ENCODE peak calls at places on chromosomes 3 and 15, in five cellular contexts. One of them, this sample, is unnamed.

GRCh38 chr3:99637381-99638111 is 848 bp upstream of the COL8A1 start:
- DNase-seq in HAP-1: no peak
- DNase-seq in tibial artery: peak; percentile 73
- DNase-seq in uterus: peak; percentile 37
- DNase-seq in ovary: peak; percentile 42
- DNase-seq in this sample: no peak

GRCh38 chr3:30933478-30934207 is 39.2 kb upstream of the GADL1 start:
- DNase-seq in HAP-1: no peak
- DNase-seq in tibial artery: no peak
- DNase-seq in uterus: no peak
- DNase-seq in ovary: no peak
- DNase-seq in this sample: no peak

GRCh38 chr3:171274222-171274621 is 186.0 kb downstream of the TNIK start:
- DNase-seq in HAP-1: no peak
- DNase-seq in tibial artery: no peak
- DNase-seq in uterus: no peak
- DNase-seq in ovary: no peak
- DNase-seq in this sample: no peak

GRCh38 chr3:12994357-12994606 is 78.9 kb downstream of the IQSEC1 start:
- DNase-seq in HAP-1: no peak
- DNase-seq in tibial artery: peak; percentile 81
- DNase-seq in uterus: peak; percentile 46
- DNase-seq in ovary: peak; percentile 66
- DNase-seq in this sample: no peak

GRCh38 chr3:40924559-40925058 is 274.7 kb upstream of the CTNNB1 start:
- DNase-seq in HAP-1: no peak
- DNase-seq in tibial artery: no peak
- DNase-seq in uterus: no peak
- DNase-seq in ovary: peak; percentile 50
- DNase-seq in this sample: no peak

GRCh38 chr15:73630030-73630429 is 3.2 kb downstream of the NPTN start:
- DNase-seq in HAP-1: peak; percentile 38
- DNase-seq in tibial artery: no peak
- DNase-seq in uterus: no peak
- DNase-seq in ovary: no peak
- DNase-seq in this sample: no peak

GRCh38 chr3:196141052-196141865 is 59.4 kb upstream of the TFRC start:
- DNase-seq in HAP-1: no peak
- DNase-seq in tibial artery: no peak
- DNase-seq in uterus: no peak
- DNase-seq in ovary: no peak
- DNase-seq in this sample: no peak

GRCh38 chr3:169528289-169528688 is 135.2 kb downstream of the MECOM start:
- DNase-seq in HAP-1: peak; percentile 46
- DNase-seq in tibial artery: no peak
- DNase-seq in uterus: no peak
- DNase-seq in ovary: no peak
- DNase-seq in this sample: no peak

GRCh38 chr15:65377105-65377975 is 462 bp downstream of the IGDCC3 start:
- DNase-seq in HAP-1: peak; percentile 43
- DNase-seq in tibial artery: no peak
- DNase-seq in uterus: no peak
- DNase-seq in ovary: peak; percentile 42
- DNase-seq in this sample: no peak

GRCh38 chr3:183393625-183394024 is 34.8 kb downstream of the MCF2L2 start:
- DNase-seq in HAP-1: no peak
- DNase-seq in tibial artery: no peak
- DNase-seq in uterus: no peak
- DNase-seq in ovary: no peak
- DNase-seq in this sample: no peak

GRCh38 chr3:38649500-38650247 is at the start of gene SCN5A:
- DNase-seq in HAP-1: peak; percentile 36
- DNase-seq in tibial artery: peak; percentile 66
- DNase-seq in uterus: no peak
- DNase-seq in ovary: peak; percentile 49
- DNase-seq in this sample: no peak

GRCh38 chr3:20181276-20181675 is 4.7 kb downstream of the SGO1 start:
- DNase-seq in HAP-1: no peak
- DNase-seq in tibial artery: no peak
- DNase-seq in uterus: no peak
- DNase-seq in ovary: no peak
- DNase-seq in this sample: no peak

DNA sequence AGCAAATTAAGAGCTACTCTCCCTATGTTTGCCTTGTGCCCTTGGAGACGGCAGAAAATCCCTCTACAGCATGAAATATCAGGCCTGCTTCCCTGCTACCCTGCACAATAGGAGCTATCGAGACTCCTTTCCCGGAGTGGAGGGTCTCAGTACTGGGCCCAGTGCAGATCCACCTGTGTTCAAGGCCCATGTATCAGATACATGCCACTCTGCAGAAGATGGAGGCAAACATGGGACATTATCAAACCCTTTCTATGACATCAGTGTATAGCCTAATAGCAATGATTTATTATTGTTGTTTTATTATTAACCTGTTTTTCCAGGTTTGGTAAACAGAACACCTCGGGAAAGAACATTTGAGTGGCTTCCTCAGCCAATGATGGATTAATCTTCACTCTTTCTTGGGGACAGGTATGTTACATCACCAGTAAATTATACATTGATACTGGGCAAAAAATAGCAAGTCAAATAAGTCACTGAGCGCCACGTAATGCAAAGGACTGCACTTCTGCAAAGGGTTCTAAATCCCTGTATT is 52.9 kb downstream of the HEG1 start:
- DNase-seq in HAP-1: no peak
- DNase-seq in tibial artery: no peak
- DNase-seq in uterus: no peak
- DNase-seq in ovary: no peak
- DNase-seq in this sample: no peak
- H3K36me3 ChIP-seq in HAP-1: peaks cover 21% of the 10 kb centered on the region
- H3K36me3 ChIP-seq in tibial artery: peaks cover 72% of the 10 kb centered on the region
- H3K36me3 ChIP-seq in uterus: no peaks in the 10 kb centered on the region
- H3K36me3 ChIP-seq in ovary: no peaks in the 10 kb centered on the region
- H3K36me3 ChIP-seq in this sample: no peaks in the 10 kb centered on the region

GRCh38 chr15:78072080-78072892 is 5.2 kb downstream of the TBC1D2B start:
- DNase-seq in HAP-1: peak; percentile 87
- DNase-seq in tibial artery: peak; percentile 11
- DNase-seq in uterus: peak; percentile 53
- DNase-seq in ovary: peak; percentile 64
- DNase-seq in this sample: peak; percentile 95
- H3K4me3 ChIP-seq in HAP-1: no peak overlapping the region
- H3K4me3 ChIP-seq in tibial artery: peak overlapping the region; percentile 15
- H3K4me3 ChIP-seq in uterus: no peak overlapping the region
- H3K4me3 ChIP-seq in ovary: peak overlapping the region; percentile 5
- H3K4me3 ChIP-seq in this sample: peak overlapping the region; percentile 68

DNA sequence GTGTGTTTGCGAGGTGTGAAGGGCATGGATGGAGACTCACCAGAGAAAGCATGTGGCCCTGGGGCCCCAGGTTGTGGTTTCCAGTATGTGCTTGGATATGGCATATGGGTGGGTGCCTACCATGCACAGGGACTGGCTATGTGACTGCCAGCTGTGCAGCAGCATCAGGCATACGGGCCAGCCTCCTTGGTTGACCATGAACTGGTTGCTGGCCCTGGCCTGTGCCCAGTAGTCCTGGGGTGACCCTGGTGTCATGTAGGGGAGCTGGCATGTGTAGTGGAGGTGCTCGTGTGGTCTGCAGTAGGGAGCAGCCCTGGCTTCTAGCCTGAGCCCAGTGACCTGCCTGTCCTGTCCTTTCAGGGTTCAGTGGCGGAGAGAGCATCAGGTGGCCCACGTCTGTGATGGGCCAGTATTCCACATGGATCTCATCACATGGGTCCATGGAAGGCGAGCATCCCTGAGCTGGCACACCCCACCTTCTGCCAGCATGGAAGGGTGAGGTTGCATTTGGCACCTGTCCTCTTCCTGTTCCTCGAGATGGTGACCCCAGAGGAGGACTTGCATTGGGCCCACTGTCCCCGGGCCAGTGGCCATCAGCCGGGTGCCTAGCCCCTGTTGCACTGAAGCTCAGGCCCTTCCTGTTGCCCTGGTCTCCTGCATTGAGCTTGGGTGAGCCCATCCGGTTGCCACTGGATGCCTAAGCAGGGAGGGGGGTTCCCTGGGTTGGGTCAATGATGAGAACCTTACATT is 229.0 kb downstream of the SNRPN start:
- DNase-seq in HAP-1: no peak
- DNase-seq in tibial artery: peak; percentile 28
- DNase-seq in uterus: no peak
- DNase-seq in ovary: peak; percentile 7
- DNase-seq in this sample: no peak
- H3K9me3 ChIP-seq in HAP-1: peaks cover 2% of the 10 kb centered on the region
- H3K9me3 ChIP-seq in tibial artery: peaks cover 57% of the 10 kb centered on the region
- H3K9me3 ChIP-seq in uterus: no peaks in the 10 kb centered on the region
- H3K9me3 ChIP-seq in ovary: peaks cover 21% of the 10 kb centered on the region
- H3K9me3 ChIP-seq in this sample: no peaks in the 10 kb centered on the region

GRCh38 chr3:114080201-114080600 is 23.7 kb downstream of the QTRT2 start:
- DNase-seq in HAP-1: no peak
- DNase-seq in tibial artery: no peak
- DNase-seq in uterus: no peak
- DNase-seq in ovary: no peak
- DNase-seq in this sample: no peak
- H3K36me3 ChIP-seq in HAP-1: peaks cover 72% of the 10 kb centered on the region
- H3K36me3 ChIP-seq in tibial artery: peaks cover 49% of the 10 kb centered on the region
- H3K36me3 ChIP-seq in uterus: peaks cover 2% of the 10 kb centered on the region
- H3K36me3 ChIP-seq in ovary: no peaks in the 10 kb centered on the region
- H3K36me3 ChIP-seq in this sample: peaks cover 89% of the 10 kb centered on the region

DNA sequence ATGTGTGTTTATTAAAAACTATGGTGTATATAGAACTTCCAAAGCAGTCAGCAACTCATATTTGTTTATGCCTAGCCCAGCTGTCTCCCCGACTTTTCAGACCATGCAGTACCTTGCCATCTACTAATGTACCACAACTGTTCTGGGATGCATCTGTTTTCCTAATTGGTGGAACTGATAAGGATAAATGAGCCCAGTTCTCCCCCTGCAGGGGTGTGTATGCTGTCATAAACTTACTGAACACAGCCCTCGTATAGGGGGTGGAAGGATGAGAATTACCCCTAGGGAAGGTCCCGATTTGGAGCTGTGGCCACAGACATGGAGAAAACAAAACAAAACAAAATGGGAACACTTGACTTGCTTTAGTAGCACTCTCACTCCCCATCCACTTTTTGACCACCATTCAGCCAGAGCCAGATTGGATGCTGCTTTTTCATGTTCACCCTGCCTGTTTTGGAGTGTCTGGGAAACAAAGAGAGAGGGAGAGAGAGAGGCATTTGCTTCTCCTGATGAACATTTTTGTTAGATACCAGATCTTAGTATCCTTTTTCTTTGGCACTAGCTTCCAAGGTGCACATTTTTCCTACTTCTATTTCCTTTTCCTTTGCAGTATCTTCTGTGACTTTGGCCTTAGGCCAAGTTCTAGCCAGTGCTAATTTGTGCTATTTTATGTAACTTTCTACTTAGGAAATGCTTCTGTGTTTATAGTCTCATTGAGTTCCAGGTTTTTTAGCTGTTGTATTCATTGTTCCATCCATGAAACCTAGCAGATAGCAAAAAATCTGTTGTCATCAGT is 29.1 kb downstream of the CADM2 start:
- DNase-seq in HAP-1: no peak
- DNase-seq in tibial artery: no peak
- DNase-seq in uterus: no peak
- DNase-seq in ovary: no peak
- DNase-seq in this sample: no peak
- H3K4me3 ChIP-seq in HAP-1: no peak overlapping the region
- H3K4me3 ChIP-seq in tibial artery: no peak overlapping the region
- H3K4me3 ChIP-seq in uterus: no peak overlapping the region
- H3K4me3 ChIP-seq in ovary: no peak overlapping the region
- H3K4me3 ChIP-seq in this sample: no peak overlapping the region

This sample was measured in SK-N-MC.